ENCODE peak calls at places on chromosome 20, in ten cellular contexts. R is effector memory CD4-positive, alpha-beta T cell; M is right cardiac atrium; D is naive thymus-derived CD4-positive, alpha-beta T cell; W is heart right ventricle; F is lower lobe of right lung; I is CD8-positive, alpha-beta T cell; T is thoracic aorta; O is neural progenitor cell; N is cardiac muscle cell. V is an unnamed sample.

GRCh38 chr20:4449977-4450715 is 271.6 kb upstream of the PRND start:
- DNase-seq in D (no peak), N (peak), M (no peak), W (no peak), R (no peak), O (no peak), T (no peak), I (no peak), F (no peak), V (no peak)

GRCh38 chr20:1451092-1451491 is 15.6 kb downstream of the NSFL1C start:
- DNase-seq in D (no peak), T (no peak), I (no peak), N (no peak), W (no peak), R (no peak), M (no peak), F (no peak), O (no peak), V (no peak)

GRCh38 chr20:13610205-13610604 is 28.5 kb downstream of the TASP1 start:
- DNase-seq in T (no peak), F (no peak), R (no peak), N (peak), D (no peak), W (no peak), I (no peak), O (peak), M (no peak), V (no peak)

GRCh38 chr20:25233016-25233772 is 14.7 kb upstream of the PYGB start:
- DNase-seq in N (peak), F (peak), D (no peak), W (peak), T (peak), R (no peak), I (no peak), M (peak), O (peak), V (no peak)

GRCh38 chr20:5181492-5181891 is 54.7 kb downstream of the CDS2 start:
- DNase-seq in M (no peak), W (no peak), I (no peak), F (no peak), D (no peak), T (no peak), R (no peak), O (no peak), N (no peak), V (no peak)

GRCh38 chr20:34515484-34516037 is 661 bp upstream of the DYNLRB1 start:
- DNase-seq in O (peak), T (no peak), N (peak), F (peak), W (peak), R (peak), I (peak), M (peak), D (peak), V (peak)

GRCh38 chr20:36199293-36200257 is 36.7 kb upstream of the AAR2 start:
- DNase-seq in M (peak), N (peak), R (peak), D (peak), T (peak), W (peak), F (peak), O (peak), I (peak), V (peak)

GRCh38 chr20:14925286-14925685 is 587.9 kb upstream of the FLRT3 start:
- DNase-seq in N (no peak), D (no peak), R (no peak), O (no peak), I (no peak), F (no peak), M (no peak), T (no peak), W (no peak), V (no peak)

GRCh38 chr20:24764825-24765224 is 184.2 kb upstream of the CST7 start:
- DNase-seq in W (no peak), I (no peak), N (no peak), F (no peak), T (no peak), R (no peak), D (no peak), O (no peak), M (no peak), V (no peak)

GRCh38 chr20:40471261-40471629 is 217.8 kb downstream of the MAFB start:
- DNase-seq in O (peak), I (no peak), D (no peak), N (no peak), F (no peak), M (no peak), T (no peak), W (no peak), R (no peak), V (no peak)

GRCh38 chr20:44004306-44004915 is 89.8 kb downstream of the TOX2 start:
- DNase-seq in R (no peak), F (no peak), T (no peak), I (no peak), M (no peak), N (no peak), O (no peak), D (no peak), W (no peak), V (no peak)

GRCh38 chr20:64223526-64224067 is 32.0 kb upstream of the PCMTD2 start:
- DNase-seq in F (no peak), R (no peak), I (no peak), N (peak), O (peak), W (peak), T (no peak), M (no peak), D (no peak), V (no peak)

GRCh38 chr20:3802524-3803239 is 6.6 kb downstream of the CDC25B start:
- DNase-seq in R (no peak), N (no peak), I (no peak), O (no peak), M (no peak), D (no peak), T (no peak), F (peak), W (no peak), V (no peak)

GRCh38 chr20:37850724-37851123 is 52.2 kb upstream of the VSTM2L start:
- DNase-seq in T (no peak), O (no peak), W (no peak), R (no peak), F (no peak), D (no peak), I (no peak), N (no peak), M (no peak), V (no peak)

GRCh38 chr20:4962257-4962855 is 39.0 kb downstream of the SLC23A2 start:
- DNase-seq in T (no peak), M (no peak), R (peak), I (peak), O (no peak), F (no peak), W (no peak), N (peak), D (peak), V (no peak)

GRCh38 chr20:25408890-25409289 is 1.4 kb downstream of the GINS1 start:
- DNase-seq in W (no peak), R (no peak), D (no peak), F (no peak), T (no peak), O (no peak), M (no peak), I (no peak), N (no peak), V (no peak)

GRCh38 chr20:48586728-48587127 is 241.1 kb downstream of the PREX1 start:
- DNase-seq in W (no peak), M (no peak), R (no peak), O (no peak), N (no peak), F (no peak), D (no peak), I (no peak), T (no peak), V (no peak)

GRCh38 chr20:25487306-25487705 is 79.8 kb downstream of the GINS1 start:
- DNase-seq in F (no peak), I (no peak), N (no peak), T (no peak), D (no peak), W (no peak), R (no peak), M (no peak), O (no peak), V (no peak)

GRCh38 chr20:1934578-1935573 is 39.7 kb downstream of the SIRPA start:
- DNase-seq in D (no peak), R (no peak), M (peak), N (peak), W (peak), O (no peak), I (no peak), T (peak), F (no peak), V (no peak)

GRCh38 chr20:21053002-21053762 is 53.0 kb downstream of the LINC00237 start:
- DNase-seq in N (no peak), T (no peak), D (no peak), I (no peak), R (no peak), M (no peak), W (no peak), O (peak), F (no peak), V (no peak)

GRCh38 chr20:6122111-6122872 is 538 bp downstream of the FERMT1 start:
- DNase-seq in D (no peak), F (no peak), I (no peak), O (peak), R (no peak), M (no peak), T (no peak), W (no peak), N (peak), V (no peak)

GRCh38 chr20:44334306-44334705 is 2.5 kb upstream of the R3HDML start:
- DNase-seq in O (no peak), F (no peak), N (no peak), I (no peak), W (no peak), D (no peak), R (no peak), T (no peak), M (no peak), V (no peak)

GRCh38 chr20:43988451-43988850 is 73.8 kb downstream of the TOX2 start:
- DNase-seq in O (no peak), I (no peak), D (no peak), F (no peak), M (no peak), T (no peak), W (no peak), R (no peak), N (no peak), V (no peak)

GRCh38 chr20:21208999-21209398 is 83.1 kb downstream of the KIZ start:
- DNase-seq in M (no peak), T (no peak), F (no peak), W (no peak), I (no peak), R (no peak), D (no peak), O (no peak), N (peak), V (no peak)

GRCh38 chr20:9392892-9393857 is 121.2 kb upstream of the LAMP5 start:
- DNase-seq in W (peak), I (no peak), N (peak), M (peak), F (peak), D (no peak), O (peak), R (no peak), T (no peak), V (peak)

GRCh38 chr20:50019466-50020256 is 36.9 kb downstream of the SNAI1 start:
- DNase-seq in N (no peak), D (no peak), R (no peak), I (no peak), M (no peak), W (peak), O (no peak), T (no peak), F (no peak), V (no peak)

GRCh38 chr20:45047581-45048119 is 53.3 kb downstream of the KCNS1 start:
- DNase-seq in F (no peak), N (no peak), O (no peak), I (no peak), D (no peak), T (no peak), W (no peak), M (no peak), R (no peak), V (no peak)

GRCh38 chr20:3808141-3808479 is 12.0 kb downstream of the CDC25B start:
- DNase-seq in I (no peak), N (peak), F (peak), R (no peak), T (peak), M (peak), W (peak), O (no peak), D (no peak), V (peak)

GRCh38 chr20:33441142-33441955 is 2.2 kb downstream of the SNTA1 start:
- DNase-seq in N (no peak), D (no peak), M (no peak), O (peak), T (no peak), I (no peak), R (no peak), W (peak), F (no peak), V (no peak)

GRCh38 chr20:33442136-33443005 is 1.2 kb downstream of the SNTA1 start:
- DNase-seq in O (no peak), M (no peak), N (no peak), T (no peak), I (no peak), R (no peak), W (no peak), F (no peak), D (peak), V (no peak)

GRCh38 chr20:33437141-33437911 is 6.2 kb downstream of the SNTA1 start:
- DNase-seq in R (no peak), N (peak), W (peak), I (no peak), M (peak), T (no peak), D (no peak), F (no peak), O (no peak), V (no peak)

GRCh38 chr20:33434434-33434833 is 9.1 kb downstream of the SNTA1 start:
- DNase-seq in F (no peak), N (no peak), D (no peak), W (no peak), I (no peak), R (no peak), O (no peak), M (no peak), T (no peak), V (no peak)

GRCh38 chr20:33438481-33438880 is 5.1 kb downstream of the SNTA1 start:
- DNase-seq in N (no peak), T (no peak), R (no peak), O (no peak), I (no peak), M (no peak), W (no peak), F (no peak), D (no peak), V (no peak)
- H3K27ac ChIP-seq in N (peak), T (peak), R (no peak), O (no peak), I (no peak), M (peak), W (no peak), F (no peak), D (no peak), V (peak)

GRCh38 chr20:22794200-22794599 is 209.8 kb upstream of the FOXA2 start:
- DNase-seq in F (no peak), W (no peak), M (no peak), D (no peak), I (no peak), T (no peak), N (no peak), R (no peak), O (no peak), V (no peak)
- H3K27ac ChIP-seq in F (no peak), W (no peak), M (no peak), D (no peak), I (no peak), T (peak), N (no peak), R (no peak), O (no peak), V (no peak)

GRCh38 chr20:18705906-18706305 is 107.7 kb upstream of the SCP2D1 start:
- DNase-seq in T (no peak), M (no peak), I (no peak), N (peak), W (no peak), O (no peak), D (no peak), F (no peak), R (no peak), V (no peak)
- H3K27ac ChIP-seq in T (no peak), M (no peak), I (no peak), N (no peak), W (no peak), O (no peak), D (no peak), F (no peak), R (no peak), V (no peak)

GRCh38 chr20:62359491-62360121 is 7.5 kb downstream of the LAMA5 start:
- DNase-seq in D (no peak), N (peak), M (peak), T (no peak), R (no peak), O (no peak), F (peak), I (no peak), W (peak), V (no peak)
- H3K27ac ChIP-seq in D (no peak), N (no peak), M (peak), T (peak), R (no peak), O (peak), F (peak), I (no peak), W (peak), V (peak)

GRCh38 chr20:38894091-38894847 is 31.9 kb upstream of the FAM83D start:
- DNase-seq in T (no peak), R (no peak), N (peak), O (no peak), M (peak), F (no peak), W (no peak), D (no peak), I (no peak), V (peak)

GRCh38 chr20:38892091-38892981 is 33.9 kb upstream of the FAM83D start:
- DNase-seq in T (no peak), R (no peak), I (no peak), D (no peak), F (no peak), O (no peak), N (no peak), M (no peak), W (no peak), V (no peak)

GRCh38 chr20:38893056-38893455 is 33.2 kb upstream of the FAM83D start:
- DNase-seq in R (no peak), T (no peak), I (no peak), W (no peak), F (no peak), M (no peak), N (no peak), O (peak), D (no peak), V (no peak)

GRCh38 chr20:38895098-38895949 is 30.9 kb upstream of the FAM83D start:
- DNase-seq in M (no peak), O (no peak), N (no peak), T (no peak), D (no peak), W (no peak), R (no peak), F (no peak), I (no peak), V (no peak)

DNA sequence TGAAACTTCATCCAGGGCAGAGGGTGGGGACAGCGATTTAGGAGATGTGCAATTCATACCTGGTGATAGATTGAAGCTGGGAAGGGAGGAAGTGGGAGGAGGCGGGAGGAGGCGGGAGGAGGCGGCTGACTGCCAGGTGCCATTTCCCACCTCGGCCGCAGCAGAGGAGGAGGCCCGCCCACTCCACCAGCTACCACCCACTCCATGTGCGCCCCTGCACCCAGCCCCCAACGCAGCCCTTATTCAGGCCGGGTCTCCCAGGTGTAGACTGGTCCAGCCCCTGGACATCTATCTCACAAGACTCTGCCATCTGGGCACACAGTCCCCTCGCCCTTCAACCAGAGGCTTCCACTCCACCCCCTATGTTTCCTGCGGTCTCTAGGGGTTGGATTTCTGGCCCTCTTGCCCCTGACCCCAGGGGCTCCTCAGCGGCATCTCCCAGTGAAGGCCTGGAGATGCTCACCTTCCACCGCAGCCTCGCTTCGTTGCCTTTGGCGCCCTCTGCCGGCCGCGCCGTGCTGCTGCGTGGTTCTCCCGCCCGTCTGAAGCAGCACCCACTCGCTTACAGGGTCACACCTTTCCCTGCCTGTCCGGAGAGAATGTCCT is 32.6 kb upstream of the FAM83D start:
- DNase-seq in W (peak), D (peak), I (peak), F (peak), M (peak), R (peak), N (peak), T (no peak), O (peak), V (peak)
- H3K27ac ChIP-seq in W (peak), D (peak), I (peak), F (no peak), M (no peak), R (peak), N (no peak), T (no peak), O (no peak), V (peak)

GRCh38 chr20:57415791-57416190 is 24.6 kb downstream of the RBM38 start:
- DNase-seq in W (no peak), D (no peak), M (no peak), R (no peak), N (no peak), O (no peak), F (no peak), I (no peak), T (no peak), V (no peak)
- H3K27ac ChIP-seq in W (no peak), D (no peak), M (no peak), R (no peak), N (peak), O (no peak), F (no peak), I (no peak), T (no peak), V (no peak)

DNA sequence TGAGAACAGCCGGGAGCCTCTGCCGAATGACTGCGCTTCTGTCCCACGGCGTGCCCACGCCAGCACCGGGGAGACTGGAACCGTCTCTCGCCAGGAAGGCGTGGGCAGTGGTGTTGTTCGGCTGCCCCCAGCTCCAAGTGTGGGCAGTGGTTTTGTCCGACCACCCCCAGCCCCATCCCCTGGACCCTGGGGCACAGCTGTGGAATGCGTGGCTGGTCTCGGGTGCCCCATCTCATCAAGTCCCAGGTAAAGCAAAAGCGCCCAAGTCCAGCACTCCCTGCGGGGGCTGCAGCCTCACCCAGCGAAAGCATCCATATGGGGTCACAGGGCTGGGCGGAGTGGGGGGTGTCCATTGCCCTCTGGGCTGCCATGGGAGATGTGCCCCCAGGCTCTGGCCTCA is 4.6 kb downstream of the CABLES2 start:
- DNase-seq in D (no peak), I (no peak), M (no peak), T (no peak), W (no peak), F (no peak), R (no peak), O (no peak), N (no peak), V (no peak)
- H3K27ac ChIP-seq in D (no peak), I (no peak), M (no peak), T (no peak), W (no peak), F (no peak), R (no peak), O (no peak), N (no peak), V (no peak)

GRCh38 chr20:62637521-62638054 is 4.7 kb upstream of the SLCO4A1 start:
- DNase-seq in F (no peak), W (peak), T (no peak), M (no peak), D (no peak), R (no peak), N (no peak), O (no peak), I (no peak), V (no peak)

GRCh38 chr20:62638680-62639406 is 3.5 kb upstream of the SLCO4A1 start:
- DNase-seq in T (no peak), O (no peak), D (no peak), M (no peak), W (no peak), R (no peak), N (no peak), F (no peak), I (no peak), V (no peak)

GRCh38 chr20:62639765-62640164 is 2.5 kb upstream of the SLCO4A1 start:
- DNase-seq in N (no peak), M (no peak), I (no peak), D (no peak), W (no peak), O (no peak), F (no peak), T (no peak), R (no peak), V (no peak)

GRCh38 chr20:62637110-62637509 is 5.2 kb upstream of the SLCO4A1 start:
- DNase-seq in F (no peak), R (no peak), D (no peak), N (no peak), I (no peak), M (no peak), T (no peak), W (peak), O (no peak), V (no peak)

DNA sequence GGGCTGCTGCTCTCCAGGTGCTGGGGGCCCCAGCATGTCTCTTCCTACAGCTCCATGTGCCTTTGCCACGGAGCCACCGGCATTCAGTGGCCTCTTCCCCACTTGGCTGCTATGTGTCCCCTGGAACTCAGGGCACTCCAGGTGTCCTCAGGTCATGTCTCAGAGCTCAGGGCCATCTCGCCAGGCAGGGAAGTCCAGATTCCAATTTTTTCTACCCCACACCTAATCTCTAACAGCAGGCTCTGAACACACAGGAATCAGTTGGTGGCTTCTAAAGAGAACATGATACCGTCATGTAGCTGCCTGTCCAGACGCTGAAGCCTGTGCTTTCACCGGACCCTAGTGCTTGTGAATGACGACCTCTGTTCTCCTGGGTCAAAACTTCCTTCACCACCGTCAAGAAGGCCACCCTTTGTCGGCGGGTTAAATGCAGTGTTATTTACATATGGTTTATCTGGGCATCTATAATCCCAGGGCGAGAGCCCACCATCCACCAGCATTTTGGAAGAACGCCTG is 4.2 kb upstream of the SLCO4A1 start:
- DNase-seq in O (no peak), R (no peak), T (no peak), W (no peak), N (no peak), I (no peak), F (no peak), M (no peak), D (no peak), V (no peak)
- H3K27ac ChIP-seq in O (no peak), R (no peak), T (no peak), W (no peak), N (no peak), I (no peak), F (no peak), M (no peak), D (no peak), V (no peak)